ENCODE peak calls at places on chromosomes 12 and 14, in five cellular contexts. One of them, this sample, is unnamed.

GRCh38 chr12:121786441-121786825 is 7.1 kb downstream of the RHOF start:
- DNase-seq in fibroblast of the aortic adventitia: peak
- DNase-seq in body of pancreas: peak
- DNase-seq in fibroblast of lung: peak
- DNase-seq in BJ: no peak
- DNase-seq in this sample: no peak

GRCh38 chr12:88175544-88175943 is 33.4 kb downstream of the TMTC3 start:
- DNase-seq in fibroblast of the aortic adventitia: no peak
- DNase-seq in body of pancreas: no peak
- DNase-seq in fibroblast of lung: no peak
- DNase-seq in BJ: no peak
- DNase-seq in this sample: no peak

GRCh38 chr12:116492703-116493324 is 66.4 kb upstream of the MAP1LC3B2 start:
- DNase-seq in fibroblast of the aortic adventitia: peak
- DNase-seq in body of pancreas: no peak
- DNase-seq in fibroblast of lung: peak
- DNase-seq in BJ: no peak
- DNase-seq in this sample: peak

GRCh38 chr12:12025799-12026386 is 44.8 kb upstream of the BCL2L14 start:
- DNase-seq in fibroblast of the aortic adventitia: no peak
- DNase-seq in body of pancreas: no peak
- DNase-seq in fibroblast of lung: no peak
- DNase-seq in BJ: no peak
- DNase-seq in this sample: no peak

GRCh38 chr14:84891414-84891813 is 638.5 kb upstream of the FLRT2 start:
- DNase-seq in fibroblast of the aortic adventitia: no peak
- DNase-seq in body of pancreas: no peak
- DNase-seq in fibroblast of lung: no peak
- DNase-seq in BJ: no peak
- DNase-seq in this sample: no peak

GRCh38 chr14:23787436-23787835 is 151.3 kb downstream of the DHRS2 start:
- DNase-seq in fibroblast of the aortic adventitia: no peak
- DNase-seq in body of pancreas: no peak
- DNase-seq in fibroblast of lung: no peak
- DNase-seq in BJ: no peak
- DNase-seq in this sample: no peak

GRCh38 chr14:64265222-64265621 is 28.9 kb downstream of the ESR2 start:
- DNase-seq in fibroblast of the aortic adventitia: no peak
- DNase-seq in body of pancreas: no peak
- DNase-seq in fibroblast of lung: no peak
- DNase-seq in BJ: no peak
- DNase-seq in this sample: no peak

GRCh38 chr14:99191663-99192621 is 80.1 kb downstream of the BCL11B start:
- DNase-seq in fibroblast of the aortic adventitia: peak
- DNase-seq in body of pancreas: peak
- DNase-seq in fibroblast of lung: peak
- DNase-seq in BJ: peak
- DNase-seq in this sample: peak

GRCh38 chr12:31234955-31235867 is 90.7 kb downstream of the SINHCAF start:
- DNase-seq in fibroblast of the aortic adventitia: peak
- DNase-seq in body of pancreas: peak
- DNase-seq in fibroblast of lung: peak
- DNase-seq in BJ: no peak
- DNase-seq in this sample: no peak

GRCh38 chr12:56229819-56230448 is at the start of gene SLC39A5:
- DNase-seq in fibroblast of the aortic adventitia: no peak
- DNase-seq in body of pancreas: no peak
- DNase-seq in fibroblast of lung: no peak
- DNase-seq in BJ: no peak
- DNase-seq in this sample: no peak

GRCh38 chr14:93223565-93223964 is 16.5 kb downstream of the UBR7 start:
- DNase-seq in fibroblast of the aortic adventitia: no peak
- DNase-seq in body of pancreas: no peak
- DNase-seq in fibroblast of lung: no peak
- DNase-seq in BJ: no peak
- DNase-seq in this sample: no peak

GRCh38 chr12:95601626-95602025 is 50.4 kb upstream of the USP44 start:
- DNase-seq in fibroblast of the aortic adventitia: peak
- DNase-seq in body of pancreas: no peak
- DNase-seq in fibroblast of lung: peak
- DNase-seq in BJ: peak
- DNase-seq in this sample: peak

GRCh38 chr12:121464331-121464730 is 64.4 kb downstream of the RNF34 start:
- DNase-seq in fibroblast of the aortic adventitia: no peak
- DNase-seq in body of pancreas: no peak
- DNase-seq in fibroblast of lung: no peak
- DNase-seq in BJ: no peak
- DNase-seq in this sample: no peak

GRCh38 chr14:77682158-77682553 is 25.7 kb downstream of the ALKBH1 start:
- DNase-seq in fibroblast of the aortic adventitia: peak
- DNase-seq in body of pancreas: no peak
- DNase-seq in fibroblast of lung: peak
- DNase-seq in BJ: no peak
- DNase-seq in this sample: peak

GRCh38 chr12:50059440-50060119 is 2.2 kb downstream of the ASIC1 start:
- DNase-seq in fibroblast of the aortic adventitia: no peak
- DNase-seq in body of pancreas: no peak
- DNase-seq in fibroblast of lung: peak
- DNase-seq in BJ: no peak
- DNase-seq in this sample: no peak

GRCh38 chr14:64572721-64573508 is 23.2 kb downstream of the PPP1R36 start:
- DNase-seq in fibroblast of the aortic adventitia: no peak
- DNase-seq in body of pancreas: no peak
- DNase-seq in fibroblast of lung: peak
- DNase-seq in BJ: no peak
- DNase-seq in this sample: peak

GRCh38 chr14:78710963-78711362 is 540.8 kb downstream of the NRXN3 start:
- DNase-seq in fibroblast of the aortic adventitia: no peak
- DNase-seq in body of pancreas: no peak
- DNase-seq in fibroblast of lung: no peak
- DNase-seq in BJ: no peak
- DNase-seq in this sample: no peak

GRCh38 chr12:113413488-113413939 is 8.7 kb upstream of the SDSL start:
- DNase-seq in fibroblast of the aortic adventitia: peak
- DNase-seq in body of pancreas: no peak
- DNase-seq in fibroblast of lung: no peak
- DNase-seq in BJ: no peak
- DNase-seq in this sample: no peak

GRCh38 chr12:48446372-48446771 is 26.0 kb upstream of the ANP32D start:
- DNase-seq in fibroblast of the aortic adventitia: no peak
- DNase-seq in body of pancreas: no peak
- DNase-seq in fibroblast of lung: no peak
- DNase-seq in BJ: no peak
- DNase-seq in this sample: no peak

GRCh38 chr12:48445538-48445937 is 26.8 kb upstream of the ANP32D start:
- DNase-seq in fibroblast of the aortic adventitia: no peak
- DNase-seq in body of pancreas: no peak
- DNase-seq in fibroblast of lung: no peak
- DNase-seq in BJ: no peak
- DNase-seq in this sample: no peak

GRCh38 chr12:48441122-48441521 is 31.2 kb upstream of the ANP32D start:
- DNase-seq in fibroblast of the aortic adventitia: no peak
- DNase-seq in body of pancreas: no peak
- DNase-seq in fibroblast of lung: no peak
- DNase-seq in BJ: no peak
- DNase-seq in this sample: no peak

GRCh38 chr12:48447755-48448154 is 24.6 kb upstream of the ANP32D start:
- DNase-seq in fibroblast of the aortic adventitia: no peak
- DNase-seq in body of pancreas: no peak
- DNase-seq in fibroblast of lung: no peak
- DNase-seq in BJ: no peak
- DNase-seq in this sample: no peak

GRCh38 chr12:48442191-48442828 is 30.0 kb upstream of the ANP32D start:
- DNase-seq in fibroblast of the aortic adventitia: no peak
- DNase-seq in body of pancreas: no peak
- DNase-seq in fibroblast of lung: no peak
- DNase-seq in BJ: no peak
- DNase-seq in this sample: no peak
- TF ChIP-seq CTCF in fibroblast of the aortic adventitia: no peak
- TF ChIP-seq CTCF in body of pancreas: no peak
- TF ChIP-seq CTCF in fibroblast of lung: no peak
- TF ChIP-seq CTCF in BJ: peak
- TF ChIP-seq CTCF in this sample: no peak

GRCh38 chr14:61103541-61104339 is 122.7 kb downstream of the SLC38A6 start:
- DNase-seq in fibroblast of the aortic adventitia: peak
- DNase-seq in body of pancreas: no peak
- DNase-seq in fibroblast of lung: peak
- DNase-seq in BJ: peak
- DNase-seq in this sample: peak

GRCh38 chr14:61102549-61103466 is 121.8 kb downstream of the SLC38A6 start:
- DNase-seq in fibroblast of the aortic adventitia: no peak
- DNase-seq in body of pancreas: no peak
- DNase-seq in fibroblast of lung: no peak
- DNase-seq in BJ: no peak
- DNase-seq in this sample: no peak

GRCh38 chr14:61104358-61104757 is 123.3 kb downstream of the SLC38A6 start:
- DNase-seq in fibroblast of the aortic adventitia: no peak
- DNase-seq in body of pancreas: no peak
- DNase-seq in fibroblast of lung: no peak
- DNase-seq in BJ: no peak
- DNase-seq in this sample: no peak

GRCh38 chr14:61099221-61099835 is 118.3 kb downstream of the SLC38A6 start:
- DNase-seq in fibroblast of the aortic adventitia: peak
- DNase-seq in body of pancreas: no peak
- DNase-seq in fibroblast of lung: no peak
- DNase-seq in BJ: no peak
- DNase-seq in this sample: no peak

DNA sequence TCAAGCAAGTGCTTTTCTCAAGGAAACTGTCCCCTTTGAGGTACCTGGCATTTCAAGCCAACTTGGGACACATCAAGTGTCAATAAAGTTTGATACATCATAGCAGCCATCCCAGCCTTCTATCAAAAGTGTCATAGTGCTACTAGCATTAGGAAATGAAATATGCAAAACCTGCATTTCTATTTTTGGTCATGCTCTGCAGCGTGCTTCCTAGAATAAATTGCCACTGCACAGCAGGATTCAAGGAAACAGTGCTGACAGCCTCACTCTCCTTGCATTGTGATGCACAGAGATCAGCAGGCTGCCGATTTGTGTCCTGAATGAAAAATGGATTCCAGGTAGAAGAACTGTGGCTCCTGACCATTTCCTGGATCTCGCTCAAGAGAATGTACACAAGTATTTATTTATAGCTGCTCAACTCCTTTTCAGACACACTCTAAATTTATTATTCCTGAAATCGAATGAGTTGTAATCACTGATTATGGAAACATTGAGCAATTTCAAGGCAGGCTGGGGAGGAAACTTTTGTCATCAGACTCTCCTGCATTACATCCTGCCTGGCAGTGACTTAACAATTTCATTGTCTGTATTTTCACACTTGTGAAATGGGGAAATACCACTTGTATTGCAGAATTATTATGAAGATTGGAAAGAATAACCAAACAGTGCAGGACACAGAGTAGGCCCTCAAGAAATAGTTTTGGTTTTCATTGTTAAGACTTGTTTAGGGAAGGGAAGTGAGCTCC is 120.9 kb downstream of the SLC38A6 start:
- DNase-seq in fibroblast of the aortic adventitia: peak
- DNase-seq in body of pancreas: no peak
- DNase-seq in fibroblast of lung: peak
- DNase-seq in BJ: no peak
- DNase-seq in this sample: no peak
- H3K4me3 ChIP-seq in fibroblast of the aortic adventitia: no peak
- H3K4me3 ChIP-seq in body of pancreas: no peak
- H3K4me3 ChIP-seq in fibroblast of lung: no peak
- H3K4me3 ChIP-seq in BJ: no peak
- H3K4me3 ChIP-seq in this sample: no peak

GRCh38 chr14:82501554-82501953 is 967.9 kb upstream of the SEL1L start:
- DNase-seq in fibroblast of the aortic adventitia: no peak
- DNase-seq in body of pancreas: no peak
- DNase-seq in fibroblast of lung: no peak
- DNase-seq in BJ: no peak
- DNase-seq in this sample: no peak

GRCh38 chr14:82504894-82505293 is 971.2 kb upstream of the SEL1L start:
- DNase-seq in fibroblast of the aortic adventitia: no peak
- DNase-seq in body of pancreas: no peak
- DNase-seq in fibroblast of lung: no peak
- DNase-seq in BJ: no peak
- DNase-seq in this sample: no peak

GRCh38 chr14:82502043-82502442 is 968.4 kb upstream of the SEL1L start:
- DNase-seq in fibroblast of the aortic adventitia: no peak
- DNase-seq in body of pancreas: no peak
- DNase-seq in fibroblast of lung: no peak
- DNase-seq in BJ: no peak
- DNase-seq in this sample: no peak

DNA sequence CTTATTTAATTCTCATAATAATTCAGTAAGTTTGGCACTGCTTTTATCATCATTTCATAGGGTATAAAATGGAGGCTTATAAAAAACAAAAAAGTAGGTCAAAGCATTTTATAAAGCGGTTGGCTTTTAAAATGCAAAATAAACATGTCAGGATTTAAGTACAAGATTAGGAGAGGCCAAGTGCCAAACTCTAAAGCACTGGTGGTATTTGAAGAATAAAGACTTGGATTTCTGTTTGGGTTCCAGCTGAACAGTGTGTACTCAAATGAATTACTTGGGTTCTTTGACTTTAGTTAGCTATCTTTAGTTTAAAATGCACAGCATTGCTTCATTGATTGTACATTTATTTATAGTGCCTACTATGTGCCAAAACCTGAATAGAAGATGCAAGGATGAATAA is 966.6 kb upstream of the SEL1L start:
- DNase-seq in fibroblast of the aortic adventitia: no peak
- DNase-seq in body of pancreas: no peak
- DNase-seq in fibroblast of lung: no peak
- DNase-seq in BJ: no peak
- DNase-seq in this sample: no peak
- TF ChIP-seq CTCF in fibroblast of the aortic adventitia: no peak
- TF ChIP-seq CTCF in body of pancreas: no peak
- TF ChIP-seq CTCF in fibroblast of lung: no peak
- TF ChIP-seq CTCF in BJ: no peak
- TF ChIP-seq CTCF in this sample: no peak

DNA sequence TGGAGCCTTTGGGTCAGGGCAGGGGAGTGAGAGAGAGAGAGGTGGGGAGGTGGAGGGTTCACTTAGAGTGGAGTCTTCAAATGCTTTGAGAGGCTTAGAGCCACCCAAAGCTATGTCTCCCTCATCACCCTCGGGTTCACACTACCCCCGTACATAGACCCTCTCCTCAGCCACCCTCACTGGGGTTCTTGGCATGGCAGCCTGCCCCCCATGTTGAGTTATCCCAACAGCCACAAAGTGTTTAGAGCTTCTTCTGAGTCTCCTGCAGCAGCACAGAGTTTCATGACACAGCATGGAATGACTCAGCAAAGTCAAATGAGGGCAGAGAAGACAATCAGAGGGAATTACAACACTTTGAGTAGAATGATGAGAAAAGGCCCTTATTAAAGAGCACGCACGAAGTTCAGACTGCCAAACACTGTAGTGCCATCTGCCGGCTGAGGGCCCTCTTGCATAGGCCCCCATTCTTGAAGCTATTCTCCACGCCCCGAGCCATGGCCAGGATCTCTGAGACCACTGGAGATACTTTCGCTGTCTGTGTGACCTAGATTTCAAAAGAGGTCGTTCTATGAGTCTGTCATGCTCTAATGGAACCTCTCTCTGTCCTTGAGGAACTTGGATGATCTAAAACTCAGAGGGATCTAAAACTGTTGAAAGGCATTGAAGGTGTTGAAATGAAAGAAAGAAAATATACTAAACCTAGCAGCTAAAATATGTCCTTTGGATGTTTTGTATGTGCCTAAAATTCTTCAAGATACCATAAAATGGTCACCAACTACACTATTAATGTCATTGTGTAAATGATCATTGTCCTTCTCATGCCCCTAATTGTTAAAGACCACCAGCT is 221.9 kb downstream of the PELI2 start:
- DNase-seq in fibroblast of the aortic adventitia: peak
- DNase-seq in body of pancreas: peak
- DNase-seq in fibroblast of lung: peak
- DNase-seq in BJ: peak
- DNase-seq in this sample: peak
- H3K4me3 ChIP-seq in fibroblast of the aortic adventitia: no peak
- H3K4me3 ChIP-seq in body of pancreas: no peak
- H3K4me3 ChIP-seq in fibroblast of lung: no peak
- H3K4me3 ChIP-seq in BJ: no peak
- H3K4me3 ChIP-seq in this sample: no peak